ENCODE peak calls at places on chromosomes 16 and 17, in eight cellular contexts. S, R, P, K, D, H, Z and I are unnamed samples.
A peak's percentile ranks its signal among the peaks of the same experiment; 100 is the strongest.

GRCh38 chr17:74987909-74988711 is 678 bp downstream of the CDR2L start:
- DNase-seq in H (peak; percentile 66), Z (no peak), R (no peak), K (peak; percentile 69), P (no peak), S (peak; percentile 54), D (peak; percentile 12), I (peak; percentile 15)

GRCh38 chr17:60102632-60103047 is 23.9 kb upstream of the HEATR6 start:
- DNase-seq in S (no peak), D (peak; percentile 22), K (peak; percentile 75), P (peak; percentile 9), Z (no peak), R (no peak), H (no peak), I (peak; percentile 26)

GRCh38 chr17:42188749-42189650 is 3.7 kb upstream of the HCRT start:
- DNase-seq in R (no peak), D (no peak), H (no peak), K (no peak), P (no peak), Z (no peak), S (no peak), I (no peak)

GRCh38 chr17:56690441-56691291 is 97.2 kb downstream of the NOG start:
- DNase-seq in K (no peak), P (no peak), H (no peak), R (no peak), D (no peak), Z (no peak), S (no peak), I (no peak)

GRCh38 chr16:7765079-7765550 is 432.5 kb downstream of the RBFOX1 start:
- DNase-seq in H (no peak), K (no peak), S (no peak), Z (no peak), D (no peak), P (no peak), R (no peak), I (no peak)

GRCh38 chr17:48612854-48613691 is 2.0 kb downstream of the HOXB8 start:
- DNase-seq in K (peak; percentile 60), P (no peak), H (no peak), R (peak; percentile 70), S (no peak), D (peak; percentile 44), Z (no peak), I (peak; percentile 57)

GRCh38 chr16:29311636-29312344 is 94.7 kb downstream of the NPIPB11 start:
- DNase-seq in P (no peak), H (no peak), S (no peak), R (no peak), Z (no peak), K (no peak), D (no peak), I (no peak)

GRCh38 chr16:5321925-5322324 is 224.3 kb upstream of the EEF2KMT start:
- DNase-seq in D (no peak), H (no peak), P (no peak), K (no peak), S (no peak), R (no peak), Z (no peak), I (no peak)

GRCh38 chr17:19457046-19457445 is 46.0 kb downstream of the RNF112 start:
- DNase-seq in K (no peak), R (no peak), P (no peak), H (no peak), D (no peak), S (no peak), Z (no peak), I (no peak)

GRCh38 chr17:17849147-17849820 is 12.5 kb upstream of the SREBF1 start:
- DNase-seq in D (peak; percentile 88), S (peak; percentile 58), H (peak; percentile 23), K (no peak), Z (peak; percentile 45), R (no peak), P (peak; percentile 68), I (no peak)

GRCh38 chr16:12674096-12674495 is 129.6 kb downstream of the CPPED1 start:
- DNase-seq in H (no peak), D (no peak), S (no peak), R (no peak), Z (no peak), P (no peak), K (peak; percentile 54), I (no peak)

GRCh38 chr17:78862073-78863023 is 21.7 kb upstream of the USP36 start:
- DNase-seq in K (peak; percentile 97), H (peak; percentile 86), D (no peak), R (no peak), Z (no peak), S (peak; percentile 40), P (no peak), I (no peak)

GRCh38 chr16:68526143-68526781 is 12.8 kb upstream of the ZFP90 start:
- DNase-seq in P (no peak), D (no peak), S (no peak), R (peak; percentile 47), H (no peak), K (no peak), Z (no peak), I (peak; percentile 21)

GRCh38 chr17:7560172-7561027 is 1.3 kb upstream of the SENP3 start:
- DNase-seq in Z (no peak), S (no peak), D (peak; percentile 63), R (peak; percentile 67), H (no peak), P (no peak), K (peak; percentile 39), I (peak; percentile 81)

GRCh38 chr17:74519951-74520553 is 11.2 kb downstream of the CD300LB start:
- DNase-seq in S (no peak), Z (no peak), K (no peak), P (no peak), H (no peak), R (peak; percentile 2), D (no peak), I (no peak)

GRCh38 chr17:77503916-77504651 is 363.3 kb downstream of the SEC14L1 start:
- DNase-seq in K (no peak), S (no peak), D (no peak), R (no peak), Z (no peak), H (no peak), P (no peak), I (no peak)

GRCh38 chr17:50129303-50129945 is 536 bp downstream of the SAMD14 start:
- DNase-seq in K (no peak), Z (no peak), H (no peak), D (no peak), P (no peak), S (no peak), R (no peak), I (no peak)

GRCh38 chr16:10608687-10609409 is 28.4 kb upstream of the EMP2 start:
- DNase-seq in K (peak; percentile 28), R (no peak), Z (no peak), H (no peak), D (no peak), P (no peak), S (peak; percentile 26), I (no peak)

GRCh38 chr17:45680360-45680759 is 103.8 kb upstream of the CRHR1 start:
- DNase-seq in K (no peak), Z (no peak), P (no peak), R (no peak), S (no peak), D (no peak), H (no peak), I (no peak)

GRCh38 chr17:83084621-83085056 is 5.2 kb downstream of the METRNL start:
- DNase-seq in D (no peak), R (no peak), P (no peak), K (no peak), Z (no peak), H (no peak), S (no peak), I (no peak)

GRCh38 chr16:2986623-2987188 is 6.5 kb upstream of the PKMYT1 start:
- DNase-seq in D (no peak), R (no peak), P (no peak), H (no peak), K (no peak), S (no peak), Z (no peak), I (no peak)

GRCh38 chr17:31339906-31340661 is 18.7 kb upstream of the EVI2A start:
- DNase-seq in R (no peak), D (no peak), P (no peak), Z (no peak), K (peak; percentile 74), S (peak; percentile 7), H (no peak), I (no peak)